ENCODE peak calls at places on chromosomes 12 and 14, in seven cellular contexts. M, P, E, B, L, F and Q are unnamed samples.
A peak's percentile ranks its signal among the peaks of the same experiment; 100 is the strongest.

GRCh38 chr12:25023808-25024207 is 74.9 kb upstream of the BCAT1 start:
- DNase-seq in F (no peak), B (no peak), E (peak; percentile 81), L (no peak), P (no peak), M (no peak), Q (no peak)

GRCh38 chr12:109502332-109502731 is 24.9 kb downstream of the UBE3B start:
- DNase-seq in B (no peak), F (no peak), P (no peak), L (no peak), E (no peak), M (no peak), Q (no peak)

GRCh38 chr12:116287850-116288301 is 10.4 kb upstream of the MED13L start:
- DNase-seq in B (no peak), L (no peak), F (no peak), P (peak; percentile 53), M (no peak), E (no peak), Q (no peak)

GRCh38 chr12:105420659-105421240 is 90.3 kb downstream of the C12orf75 start:
- DNase-seq in B (peak; percentile 87), E (peak; percentile 68), L (peak; percentile 68), P (peak; percentile 53), F (peak; percentile 71), M (peak; percentile 81), Q (peak; percentile 69)

GRCh38 chr12:90953956-90954421 is 987 bp downstream of the CCER1 start:
- DNase-seq in P (no peak), B (no peak), F (no peak), L (no peak), E (peak; percentile 38), M (peak; percentile 41), Q (no peak)

GRCh38 chr12:132284071-132284492 is 45.3 kb downstream of the GALNT9 start:
- DNase-seq in L (no peak), M (no peak), E (peak; percentile 4), F (no peak), P (no peak), B (peak; percentile 2), Q (peak; percentile 42)

GRCh38 chr12:52402873-52403510 is 3.1 kb downstream of the KRT82 start:
- DNase-seq in E (no peak), F (peak; percentile 55), M (no peak), L (no peak), P (no peak), B (no peak), Q (no peak)

GRCh38 chr12:28290262-28290661 is 100.0 kb downstream of the CCDC91 start:
- DNase-seq in L (no peak), M (no peak), P (no peak), F (no peak), B (no peak), E (no peak), Q (no peak)

GRCh38 chr14:68506021-68506644 is 286.7 kb downstream of the ZFP36L1 start:
- DNase-seq in B (peak; percentile 64), F (no peak), M (peak; percentile 26), L (peak; percentile 66), P (peak; percentile 52), E (peak; percentile 32), Q (peak; percentile 63)

GRCh38 chr12:51077930-51078329 is 5.5 kb downstream of the CSRNP2 start:
- DNase-seq in E (peak; percentile 13), F (no peak), P (no peak), L (no peak), M (no peak), B (peak; percentile 26), Q (peak; percentile 47)

GRCh38 chr12:132216354-132216987 is 72.2 kb downstream of the NOC4L start:
- DNase-seq in L (no peak), P (no peak), F (no peak), E (no peak), B (no peak), M (no peak), Q (no peak)

GRCh38 chr14:29321646-29322045 is 555.1 kb downstream of the FOXG1 start:
- DNase-seq in P (no peak), M (no peak), E (no peak), F (no peak), B (peak; percentile 80), L (peak; percentile 41), Q (peak; percentile 93)

GRCh38 chr14:96198430-96199133 is 6.1 kb upstream of the BDKRB2 start:
- DNase-seq in F (no peak), E (no peak), M (no peak), P (no peak), L (peak; percentile 23), B (no peak), Q (no peak)

GRCh38 chr12:4496145-4496838 is 42.4 kb upstream of the RAD51AP1 start:
- DNase-seq in M (no peak), B (no peak), P (no peak), F (no peak), L (no peak), E (no peak), Q (no peak)

GRCh38 chr12:59149995-59150642 is 229.8 kb upstream of the LRIG3 start:
- DNase-seq in F (peak; percentile 95), M (peak; percentile 91), E (peak; percentile 81), P (peak; percentile 71), L (peak; percentile 77), B (peak; percentile 88), Q (peak; percentile 91)

GRCh38 chr12:129257526-129257925 is 404.2 kb downstream of the GLT1D1 start:
- DNase-seq in M (no peak), P (no peak), E (no peak), L (peak; percentile 26), B (no peak), F (no peak), Q (no peak)

GRCh38 chr12:72000969-72001648 is 62.5 kb downstream of the TPH2 start:
- DNase-seq in F (no peak), B (no peak), P (no peak), E (no peak), M (no peak), L (no peak), Q (no peak)

GRCh38 chr12:122528582-122528981 is 1.5 kb downstream of the KNTC1 start:
- DNase-seq in L (no peak), F (no peak), P (no peak), B (no peak), E (no peak), M (no peak), Q (no peak)